ENCODE peak calls at places on chromosomes 2 and 18, in four cellular contexts. Y is choroid plexus epithelial cell, N is BJ, P is mucosa of descending colon. G is an unnamed sample.

GRCh38 chr2:144950874-144951560 is 431.1 kb upstream of the ZEB2 start:
- DNase-seq in Y (peak), P (no peak), N (peak), G (peak)

GRCh38 chr18:3498705-3499451 is 48.9 kb downstream of the TGIF1 start:
- DNase-seq in N (no peak), Y (peak), P (peak), G (peak)

GRCh38 chr2:102235491-102235890 is 48.7 kb downstream of the IL1RL2 start:
- DNase-seq in P (no peak), Y (peak), N (no peak), G (peak)

GRCh38 chr2:36967236-36967876 is 1.0 kb upstream of the STRN start:
- DNase-seq in N (no peak), P (peak), Y (no peak), G (no peak)

GRCh38 chr2:152624805-152625204 is 92.5 kb downstream of the PRPF40A start:
- DNase-seq in N (no peak), P (no peak), Y (peak), G (peak)

GRCh38 chr18:10051877-10052631 is 138.2 kb downstream of the VAPA start:
- DNase-seq in N (peak), P (no peak), Y (peak), G (peak)

GRCh38 chr18:35073186-35074105 is 32.2 kb downstream of the MAPRE2 start:
- DNase-seq in N (peak), P (no peak), Y (peak), G (peak)

GRCh38 chr2:112923967-112924338 is 13.0 kb downstream of the IL37 start:
- DNase-seq in N (no peak), P (no peak), Y (no peak), G (no peak)

GRCh38 chr2:133247613-133248012 is 320.6 kb downstream of the NCKAP5 start:
- DNase-seq in Y (no peak), N (no peak), P (no peak), G (no peak)

GRCh38 chr18:37180086-37180485 is 351.2 kb downstream of the KIAA1328 start:
- DNase-seq in N (no peak), P (no peak), Y (no peak), G (no peak)

GRCh38 chr2:187037310-187037709 is 188.3 kb upstream of the ZSWIM2 start:
- DNase-seq in P (no peak), Y (no peak), N (no peak), G (no peak)

GRCh38 chr2:139201516-139201915 is 421.3 kb upstream of the NXPH2 start:
- DNase-seq in Y (no peak), P (no peak), N (no peak), G (no peak)

GRCh38 chr2:160111951-160112798 is 49.8 kb upstream of the PLA2R1 start:
- DNase-seq in N (no peak), Y (no peak), P (no peak), G (no peak)

GRCh38 chr2:73291093-73291460 is 2.3 kb downstream of the EGR4 start:
- DNase-seq in P (peak), Y (peak), N (no peak), G (peak)

GRCh38 chr2:68292108-68292710 is 27.5 kb downstream of the CNRIP1 start:
- DNase-seq in Y (peak), N (no peak), P (no peak), G (peak)

GRCh38 chr2:694174-694573 is 17.0 kb upstream of the TMEM18 start:
- DNase-seq in P (no peak), N (no peak), Y (peak), G (no peak)

GRCh38 chr2:195202163-195202845 is 454.7 kb upstream of the SLC39A10 start:
- DNase-seq in P (no peak), N (no peak), Y (peak), G (peak)

GRCh38 chr2:53509827-53510785 is 257.5 kb upstream of the CHAC2 start:
- DNase-seq in Y (no peak), N (no peak), P (no peak), G (no peak)

GRCh38 chr18:33584845-33585775 is 7.1 kb downstream of the ASXL3 start:
- DNase-seq in N (no peak), Y (no peak), P (no peak), G (no peak)

GRCh38 chr18:33839452-33840225 is 261.6 kb downstream of the ASXL3 start:
- DNase-seq in P (peak), N (no peak), Y (peak), G (peak)

GRCh38 chr2:88074854-88075292 is 7.2 kb downstream of the SMYD1 start:
- DNase-seq in P (no peak), Y (peak), N (peak), G (peak)

GRCh38 chr2:40642261-40642660 is 190.4 kb upstream of the SLC8A1 start:
- DNase-seq in Y (peak), P (no peak), N (no peak), G (peak)

GRCh38 chr2:163171786-163172549 is 333.4 kb upstream of the KCNH7 start:
- DNase-seq in N (no peak), P (no peak), Y (peak), G (peak)

GRCh38 chr2:29522951-29523669 is 398.3 kb downstream of the ALK start:
- DNase-seq in N (no peak), Y (peak), P (no peak), G (peak)

GRCh38 chr2:196927318-196928225 is 1.1 kb upstream of the PGAP1 start:
- DNase-seq in Y (peak), P (no peak), N (no peak), G (peak)

GRCh38 chr2:71455741-71456569 is 2.6 kb downstream of the DYSF start:
- DNase-seq in P (no peak), Y (no peak), N (no peak), G (no peak)

GRCh38 chr18:79332601-79333000 is 63.1 kb upstream of the NFATC1 start:
- DNase-seq in N (no peak), P (no peak), Y (no peak), G (no peak)

GRCh38 chr2:240432820-240433801 is 2.4 kb upstream of the GPC1 start:
- DNase-seq in P (peak), N (no peak), Y (no peak), G (no peak)

GRCh38 chr2:152730591-152731333 is 12.3 kb downstream of the ARL6IP6 start:
- DNase-seq in P (no peak), N (no peak), Y (peak), G (peak)

GRCh38 chr2:174340400-174341300 is 5.9 kb downstream of the SP9 start:
- DNase-seq in P (peak), Y (no peak), N (no peak), G (no peak)

GRCh38 chr2:179584760-179585159 is 276.7 kb downstream of the ZNF385B start:
- DNase-seq in Y (no peak), P (no peak), N (no peak), G (no peak)

GRCh38 chr2:30239308-30240161 is 8.2 kb downstream of the LBH start:
- DNase-seq in N (no peak), P (peak), Y (peak), G (peak)

GRCh38 chr18:49901862-49902340 is 88.6 kb upstream of the ACAA2 start:
- DNase-seq in P (no peak), Y (no peak), N (no peak), G (no peak)

GRCh38 chr2:147125145-147125544 is 719.7 kb upstream of the ACVR2A start:
- DNase-seq in P (no peak), Y (no peak), N (no peak), G (no peak)

GRCh38 chr2:72141032-72141645 is 6.5 kb downstream of the CYP26B1 start:
- DNase-seq in N (no peak), Y (no peak), P (no peak), G (no peak)

GRCh38 chr2:151334082-151334815 is 23.1 kb upstream of the TNFAIP6 start:
- DNase-seq in N (peak), P (no peak), Y (peak), G (peak)

GRCh38 chr18:24268784-24269550 is 128.7 kb downstream of the OSBPL1A start:
- DNase-seq in N (no peak), Y (no peak), P (no peak), G (no peak)

GRCh38 chr2:178521304-178522150 is 41.3 kb downstream of the PLEKHA3 start:
- DNase-seq in Y (no peak), N (no peak), P (no peak), G (no peak)

GRCh38 chr18:5520464-5520863 is 23.3 kb downstream of the EPB41L3 start:
- DNase-seq in P (no peak), Y (no peak), N (no peak), G (no peak)

DNA sequence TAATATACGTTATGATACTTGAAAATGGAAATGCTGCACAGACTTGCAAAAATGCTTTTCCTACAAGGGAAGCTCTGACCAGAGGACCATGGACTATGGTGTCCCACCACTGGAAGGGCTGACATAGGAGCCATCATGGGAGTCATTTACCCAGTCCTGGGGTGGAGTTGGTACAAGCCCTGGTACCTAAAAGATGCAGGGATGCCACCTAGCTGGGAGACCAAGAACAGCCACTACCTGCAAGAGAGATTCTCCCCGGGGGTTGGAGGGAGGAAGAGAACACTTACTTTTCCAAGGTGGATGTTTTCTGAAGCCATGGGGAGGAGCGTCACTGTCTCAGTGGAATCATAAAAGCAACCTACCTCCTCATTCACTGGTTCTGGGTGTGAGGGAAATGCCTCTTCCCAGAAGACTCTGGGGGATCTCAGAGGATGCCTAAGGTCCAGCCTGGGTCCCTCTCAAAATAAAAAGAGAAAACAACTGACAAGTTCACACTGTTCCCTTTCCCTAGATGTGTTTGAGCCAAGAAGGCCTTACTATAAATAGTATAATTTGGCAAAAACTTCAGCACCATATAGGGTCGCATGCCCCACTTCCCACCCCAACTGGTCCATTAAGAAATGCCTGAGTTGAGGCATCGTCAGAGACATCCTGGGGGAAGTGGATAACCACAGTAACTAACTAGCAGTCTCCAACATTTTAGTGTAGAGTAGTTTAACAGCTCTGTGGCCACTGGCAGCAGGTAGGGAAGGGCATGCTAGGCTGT is 39.9 kb downstream of the REEP1 start:
- DNase-seq in P (no peak), Y (no peak), N (no peak), G (no peak)
- TF ChIP-seq CTCF in P (no peak), Y (peak), N (peak), G (peak)

GRCh38 chr2:182300603-182301002 is 126.2 kb downstream of the PDE1A start:
- DNase-seq in P (no peak), Y (peak), N (no peak), G (peak)
- H3K4me3 ChIP-seq in P (no peak), Y (no peak), N (no peak), G (no peak)

GRCh38 chr18:51664236-51664635 is 466.8 kb upstream of the MEX3C start:
- DNase-seq in N (no peak), P (no peak), Y (no peak), G (no peak)
- TF ChIP-seq CTCF in N (no peak), P (no peak), Y (no peak), G (no peak)

GRCh38 chr2:47041891-47042684 is 113.0 kb downstream of the STPG4 start:
- DNase-seq in N (no peak), Y (no peak), P (no peak), G (no peak)
- H3K4me3 ChIP-seq in N (no peak), Y (no peak), P (no peak), G (no peak)

GRCh38 chr18:62245177-62245576 is 58.1 kb downstream of the RELCH start:
- DNase-seq in Y (no peak), P (no peak), N (no peak), G (no peak)

GRCh38 chr18:62249478-62250097 is 62.5 kb downstream of the RELCH start:
- DNase-seq in Y (peak), P (peak), N (no peak), G (peak)

GRCh38 chr18:62248313-62248712 is 61.3 kb downstream of the RELCH start:
- DNase-seq in P (no peak), Y (no peak), N (no peak), G (no peak)

GRCh38 chr18:62242955-62243354 is 55.9 kb downstream of the RELCH start:
- DNase-seq in N (no peak), Y (no peak), P (no peak), G (peak)

GRCh38 chr18:62245699-62246098 is 58.6 kb downstream of the RELCH start:
- DNase-seq in N (no peak), Y (no peak), P (no peak), G (no peak)
- TF ChIP-seq CTCF in N (peak), Y (no peak), P (no peak), G (peak)

GRCh38 chr2:26238301-26238958 is 6.0 kb downstream of the HADHA start:
- DNase-seq in Y (peak), N (no peak), P (no peak), G (peak)

GRCh38 chr2:26243643-26244478 is 571 bp downstream of the HADHA start:
- DNase-seq in P (no peak), N (no peak), Y (peak), G (peak)

GRCh38 chr2:26244479-26245230 is at the start of the genes HADHA and HADHB:
- DNase-seq in Y (peak), P (peak), N (peak), G (peak)

GRCh38 chr2:26245231-26245732 is 543 bp downstream of the HADHB start:
- DNase-seq in N (no peak), Y (peak), P (no peak), G (peak)

DNA sequence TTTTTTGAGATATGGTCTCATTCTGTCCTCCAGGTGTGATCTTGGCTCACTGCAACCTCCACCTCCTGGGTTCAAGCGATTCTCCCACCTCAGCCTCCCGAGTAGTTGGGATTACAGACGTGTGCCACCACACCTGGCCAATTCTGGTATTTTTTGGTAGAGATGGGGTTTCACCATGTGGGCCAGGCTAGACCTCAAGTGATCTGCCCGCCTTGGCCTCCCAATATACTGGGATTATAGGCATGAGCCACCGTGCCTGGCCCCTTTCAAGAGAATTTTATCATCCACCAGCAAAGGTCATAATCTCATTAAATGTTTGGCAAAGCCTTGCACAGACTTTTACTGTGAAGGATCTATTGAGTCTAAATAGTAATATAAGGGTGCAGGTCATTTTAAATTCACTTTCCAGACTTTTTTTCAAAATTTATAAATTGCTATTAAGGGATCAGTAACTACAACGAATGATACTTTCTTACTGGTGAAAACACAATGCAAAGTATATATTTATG is 2.5 kb downstream of the HADHA start:
- DNase-seq in P (no peak), Y (no peak), N (no peak), G (no peak)
- H3K4me3 ChIP-seq in P (no peak), Y (no peak), N (no peak), G (peak)

GRCh38 chr2:86518498-86518897 is 44.7 kb downstream of the CHMP3 start:
- DNase-seq in P (no peak), N (no peak), Y (peak), G (peak)
- TF ChIP-seq CTCF in P (no peak), N (peak), Y (peak), G (peak)

GRCh38 chr2:2325538-2325937 is 5.5 kb downstream of the MYT1L start:
- DNase-seq in Y (no peak), P (no peak), N (no peak), G (no peak)

GRCh38 chr2:2324119-2324518 is 7.0 kb downstream of the MYT1L start:
- DNase-seq in N (no peak), Y (no peak), P (no peak), G (no peak)

GRCh38 chr2:2326653-2327052 is 4.4 kb downstream of the MYT1L start:
- DNase-seq in Y (no peak), N (no peak), P (no peak), G (no peak)

GRCh38 chr2:2326053-2326452 is 5.0 kb downstream of the MYT1L start:
- DNase-seq in P (no peak), N (no peak), Y (no peak), G (no peak)

DNA sequence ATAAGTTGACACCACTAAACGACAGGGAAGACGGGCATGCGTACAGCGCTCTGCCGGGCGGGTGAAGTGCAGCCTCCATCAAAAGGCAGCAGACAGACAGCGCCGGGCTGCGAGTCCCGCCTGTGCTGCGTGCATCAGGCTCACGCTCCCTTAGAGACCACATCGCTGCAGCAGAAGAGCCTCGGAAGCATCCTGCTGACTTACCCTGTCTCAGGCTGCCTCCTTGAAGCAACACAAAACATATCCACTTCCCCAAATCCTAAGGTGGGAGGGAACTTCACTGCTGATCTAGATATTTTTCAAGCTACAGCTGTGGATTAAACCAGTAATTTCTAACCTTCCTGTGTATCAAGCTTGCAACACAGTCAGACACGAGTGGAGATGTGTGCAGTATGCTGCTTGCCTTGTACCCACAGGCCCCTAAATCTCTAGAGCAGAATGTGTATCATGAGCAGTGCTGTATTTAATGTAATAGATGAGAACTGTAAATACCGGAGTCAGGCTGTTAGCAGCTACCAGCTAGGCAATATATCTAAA is 6.4 kb downstream of the MYT1L start:
- DNase-seq in P (no peak), Y (no peak), N (no peak), G (no peak)
- H3K4me3 ChIP-seq in P (no peak), Y (no peak), N (no peak), G (no peak)

GRCh38 chr2:236569593-236569973 is at the start of gene ACKR3:
- DNase-seq in P (peak), N (peak), Y (peak), G (peak)
- TF ChIP-seq CTCF in P (no peak), N (peak), Y (peak), G (peak)

G was measured in fibroblast of mammary gland.